ENCODE peak calls at places on chromosomes 13 and 19, in four cellular contexts. K, N, L and F are unnamed samples. For H3K27me3, the result is how much of the 10 kb centered on the place peaks cover.

GRCh38 chr19:33333151-33333550 is 30.8 kb upstream of the CEBPA start:
- DNase-seq in N (no peak), K (no peak), L (no peak), F (no peak)

GRCh38 chr13:51714663-51715168 is 89.2 kb downstream of the DHRS12 start:
- DNase-seq in L (no peak), N (no peak), K (no peak), F (no peak)

GRCh38 chr13:94764576-94765321 is 52.4 kb upstream of the SOX21 start:
- DNase-seq in L (no peak), N (no peak), K (no peak), F (no peak)

GRCh38 chr13:39566216-39566869 is 36.6 kb downstream of the LHFPL6 start:
- DNase-seq in L (no peak), N (no peak), K (no peak), F (no peak)

GRCh38 chr19:38165335-38165734 is 58.7 kb downstream of the DPF1 start:
- DNase-seq in L (no peak), N (no peak), K (no peak), F (peak)

GRCh38 chr13:20118268-20119140 is 42.3 kb downstream of the GJA3 start:
- DNase-seq in N (peak), K (no peak), L (peak), F (peak)

GRCh38 chr19:3708207-3708931 is at the start of gene TJP3:
- DNase-seq in N (no peak), K (no peak), L (no peak), F (peak)

GRCh38 chr13:52615817-52616216 is 26.4 kb upstream of the HNRNPA1L2 start:
- DNase-seq in K (no peak), N (no peak), L (no peak), F (peak)

GRCh38 chr13:21541980-21542379 is 62.0 kb downstream of the MICU2 start:
- DNase-seq in L (no peak), K (no peak), N (no peak), F (no peak)

GRCh38 chr19:1254081-1254527 is 5.7 kb downstream of the MIDN start:
- DNase-seq in L (no peak), K (no peak), N (no peak), F (no peak)

GRCh38 chr19:29785955-29786589 is 25.7 kb upstream of the CCNE1 start:
- DNase-seq in L (peak), N (no peak), K (no peak), F (peak)

GRCh38 chr19:44539236-44539819 is 9.9 kb upstream of the CEACAM20 start:
- DNase-seq in L (no peak), N (no peak), K (no peak), F (no peak)

GRCh38 chr13:109426690-109426990 is 359.7 kb downstream of the IRS2 start:
- DNase-seq in N (no peak), L (no peak), K (no peak), F (no peak)

GRCh38 chr19:45814166-45814780 is 835 bp downstream of the RSPH6A start:
- DNase-seq in N (no peak), L (no peak), K (no peak), F (no peak)

GRCh38 chr13:89748716-89749115 is 1598.8 kb upstream of the MIR17HG start:
- DNase-seq in N (no peak), K (no peak), L (no peak), F (no peak)

GRCh38 chr19:29811125-29812079 is at the start of gene CCNE1:
- DNase-seq in L (peak), K (peak), N (peak), F (peak)

GRCh38 chr19:38511074-38511708 is 77.7 kb downstream of the RYR1 start:
- DNase-seq in N (no peak), L (no peak), K (no peak), F (no peak)

GRCh38 chr13:47896111-47896510 is 105.0 kb downstream of the SUCLA2 start:
- DNase-seq in K (no peak), L (no peak), N (no peak), F (no peak)

GRCh38 chr13:64529874-64530485 is 2700.2 kb downstream of the PCDH9 start:
- DNase-seq in K (no peak), L (peak), N (no peak), F (peak)

GRCh38 chr13:29935309-29935981 is 85.0 kb upstream of the UBL3 start:
- DNase-seq in K (no peak), N (no peak), L (no peak), F (peak)

GRCh38 chr13:102693781-102694180 is 1.1 kb downstream of the METTL21C start:
- DNase-seq in L (no peak), K (no peak), N (no peak), F (no peak)

GRCh38 chr13:33205804-33206221 is 79.7 kb downstream of the STARD13 start:
- DNase-seq in L (no peak), N (no peak), K (no peak), F (peak)

GRCh38 chr19:35015576-35016351 is 14.5 kb upstream of the SCN1B start:
- DNase-seq in N (peak), L (no peak), K (no peak), F (no peak)

GRCh38 chr19:40286674-40287421 is 1.7 kb upstream of the AKT2 start:
- DNase-seq in K (no peak), N (peak), L (no peak), F (no peak)

GRCh38 chr13:99981115-99982020 is at the start of gene ZIC2:
- DNase-seq in L (peak), K (no peak), N (no peak), F (peak)

GRCh38 chr19:49591731-49592485 is 926 bp downstream of the PRR12 start:
- DNase-seq in N (peak), L (peak), K (no peak), F (peak)

GRCh38 chr19:11194657-11195056 is 2.7 kb downstream of the KANK2 start:
- DNase-seq in K (no peak), L (no peak), N (no peak), F (no peak)

GRCh38 chr19:6412111-6412999 is 12.3 kb downstream of the KHSRP start:
- DNase-seq in L (peak), K (no peak), N (no peak), F (peak)

DNA sequence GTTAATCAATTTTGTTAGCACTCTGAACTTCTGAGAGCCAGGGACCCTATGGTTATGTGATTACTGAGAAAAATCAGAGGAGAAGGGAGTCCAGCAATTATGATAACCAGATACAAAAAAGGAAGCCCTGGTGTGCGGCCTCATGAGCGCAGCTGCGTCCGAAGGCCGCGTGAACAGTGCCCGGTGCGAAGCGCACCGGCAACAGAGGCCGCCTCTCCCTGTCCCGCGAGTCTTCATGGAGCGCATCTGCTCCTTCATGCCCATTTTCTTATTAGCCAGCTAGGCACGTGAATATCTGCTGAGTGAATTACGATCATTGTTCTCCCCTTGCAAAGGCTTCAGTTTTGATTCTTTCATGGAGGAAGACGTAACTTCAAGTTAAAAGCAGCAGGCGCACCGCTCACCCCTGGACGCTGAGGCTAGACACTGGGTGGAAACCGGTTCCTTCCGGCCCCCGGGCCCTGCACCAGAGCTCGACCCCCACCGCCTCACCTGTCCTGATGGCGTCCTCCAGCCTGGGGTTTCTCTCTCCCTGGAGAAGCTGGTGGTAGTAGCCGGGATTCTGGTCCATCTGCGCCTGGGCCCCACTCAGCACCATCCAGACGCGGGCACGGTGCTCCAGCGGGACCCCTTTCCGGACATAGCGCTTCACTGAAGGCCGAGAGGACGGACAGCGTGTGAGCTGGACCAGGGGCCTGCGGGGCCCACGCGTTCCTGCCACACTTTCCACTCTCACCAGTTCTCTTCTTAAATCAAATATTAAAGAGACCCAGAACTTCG is 8.9 kb downstream of the GRTP1 start:
- DNase-seq in N (peak), K (no peak), L (no peak), F (no peak)
- H3K27me3 ChIP-seq in N (under half), K (under half), L (under half), F (under half)

GRCh38 chr19:32269831-32270230 is 75.6 kb upstream of the ZNF507 start:
- DNase-seq in N (no peak), K (no peak), L (no peak), F (no peak)

GRCh38 chr19:32265991-32266390 is 79.4 kb upstream of the ZNF507 start:
- DNase-seq in K (no peak), N (no peak), L (peak), F (no peak)

GRCh38 chr19:32266453-32266852 is 79.0 kb upstream of the ZNF507 start:
- DNase-seq in L (no peak), N (no peak), K (no peak), F (no peak)

GRCh38 chr19:32264568-32264967 is 80.8 kb upstream of the ZNF507 start:
- DNase-seq in K (no peak), N (no peak), L (no peak), F (no peak)

GRCh38 chr19:32268381-32268780 is 77.0 kb upstream of the ZNF507 start:
- DNase-seq in L (no peak), K (no peak), N (no peak), F (no peak)
- H3K27me3 ChIP-seq in L (under half), K (under half), N (under half), F (under half)

DNA sequence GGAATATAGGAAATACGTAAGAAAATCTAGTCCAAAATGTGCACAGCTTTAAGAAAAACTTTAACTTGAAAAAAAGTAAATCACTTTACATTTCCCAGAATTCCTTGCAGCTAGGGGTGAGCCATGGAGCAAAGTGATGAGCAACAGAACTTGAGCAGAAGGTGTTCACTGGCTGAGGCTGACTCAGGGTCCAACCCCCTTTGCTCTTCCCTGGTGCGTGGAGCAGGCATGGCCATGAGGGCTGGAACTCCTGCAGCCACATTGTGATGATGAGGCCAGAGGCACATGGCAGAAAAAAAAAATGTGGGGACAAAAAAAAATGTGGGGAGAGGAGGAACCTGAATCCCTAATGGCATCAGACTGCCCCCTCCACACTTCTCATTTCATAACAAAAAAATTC is 9.9 kb upstream of the PLA2G4C start:
- DNase-seq in L (no peak), K (no peak), N (no peak), F (no peak)
- H3K27me3 ChIP-seq in L (under half), K (under half), N (under half), F (under half)

DNA sequence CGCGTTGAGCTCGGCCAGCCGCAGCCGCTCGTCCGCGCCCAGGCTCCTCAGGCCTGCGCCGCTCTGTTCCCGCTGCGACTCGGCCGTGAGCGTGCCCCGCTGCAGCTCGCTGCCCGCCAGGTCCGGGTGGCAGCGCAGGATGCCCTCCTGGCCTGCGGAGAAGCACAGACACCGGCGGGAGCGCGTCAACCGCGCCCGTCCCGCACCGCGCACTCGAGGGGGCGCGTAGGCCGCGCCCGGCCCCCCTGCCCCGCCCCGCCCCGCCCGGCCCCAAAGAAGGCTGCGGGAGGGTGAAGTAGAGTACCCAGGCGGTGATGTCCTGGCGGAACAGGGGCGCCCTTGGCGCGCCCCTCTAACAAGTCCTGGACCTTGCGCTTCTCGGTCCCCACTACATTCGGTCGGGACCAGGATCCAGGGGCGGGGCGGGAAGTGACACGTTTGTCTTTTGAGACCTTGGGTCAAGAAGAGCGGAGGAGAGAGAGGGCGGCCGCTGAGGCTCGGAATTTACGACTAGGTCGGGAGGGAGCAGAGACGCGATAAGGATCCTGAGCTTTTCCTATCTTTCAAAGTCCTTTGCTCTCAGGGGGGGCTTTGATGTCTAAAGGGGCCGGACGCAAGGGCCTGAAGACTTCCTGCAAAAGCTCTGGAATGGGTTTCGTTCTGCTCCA is 9.3 kb upstream of the CDX2 start:
- DNase-seq in K (no peak), N (no peak), L (peak), F (peak)
- H3K27me3 ChIP-seq in K (under half), N (under half), L (half or more), F (half or more)

DNA sequence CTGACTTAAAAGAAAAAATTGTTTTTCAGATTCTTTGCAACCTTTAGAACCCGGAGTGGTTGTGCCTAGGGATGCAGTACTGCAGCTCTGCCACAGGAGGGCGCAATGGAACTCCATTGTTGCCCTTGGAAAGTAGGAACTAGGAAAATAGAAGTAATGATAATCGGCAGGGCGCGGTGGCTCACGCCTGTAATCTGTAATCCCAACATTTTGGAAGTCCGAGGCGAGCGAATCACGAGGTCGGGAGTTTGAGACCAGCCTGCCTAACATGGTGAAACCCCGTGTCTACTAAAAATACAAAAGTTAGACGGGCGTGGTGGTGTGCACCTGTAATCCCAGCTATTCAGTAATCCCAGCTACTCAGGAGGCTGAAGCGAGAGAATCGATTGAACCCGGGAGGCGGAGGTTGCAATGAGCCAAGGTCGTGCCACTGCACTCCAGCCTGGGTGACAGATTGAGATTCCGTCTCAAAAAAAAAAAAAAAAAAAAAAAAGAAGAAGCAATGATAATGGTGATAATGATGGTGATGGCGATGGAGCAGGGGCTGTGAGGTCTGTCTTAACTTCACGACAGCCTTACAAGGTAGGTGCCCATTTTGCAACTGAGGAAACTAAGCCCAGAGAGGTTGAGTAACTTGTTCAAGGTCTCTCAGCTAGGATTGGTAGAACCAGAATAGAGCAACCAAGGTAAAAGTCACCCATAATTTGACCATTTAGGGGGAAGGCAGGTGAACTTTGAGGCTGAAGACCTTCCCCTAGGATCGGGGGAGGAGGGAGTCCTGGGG is 5.5 kb upstream of the ADAMTS10 start:
- DNase-seq in N (peak), L (peak), K (no peak), F (peak)
- H3K27me3 ChIP-seq in N (under half), L (under half), K (under half), F (under half)

GRCh38 chr13:112112534-112113276 is 45.8 kb downstream of the SOX1 start:
- DNase-seq in N (peak), K (no peak), L (peak), F (no peak)
- H3K27me3 ChIP-seq in N (under half), K (under half), L (half or more), F (under half)

DNA sequence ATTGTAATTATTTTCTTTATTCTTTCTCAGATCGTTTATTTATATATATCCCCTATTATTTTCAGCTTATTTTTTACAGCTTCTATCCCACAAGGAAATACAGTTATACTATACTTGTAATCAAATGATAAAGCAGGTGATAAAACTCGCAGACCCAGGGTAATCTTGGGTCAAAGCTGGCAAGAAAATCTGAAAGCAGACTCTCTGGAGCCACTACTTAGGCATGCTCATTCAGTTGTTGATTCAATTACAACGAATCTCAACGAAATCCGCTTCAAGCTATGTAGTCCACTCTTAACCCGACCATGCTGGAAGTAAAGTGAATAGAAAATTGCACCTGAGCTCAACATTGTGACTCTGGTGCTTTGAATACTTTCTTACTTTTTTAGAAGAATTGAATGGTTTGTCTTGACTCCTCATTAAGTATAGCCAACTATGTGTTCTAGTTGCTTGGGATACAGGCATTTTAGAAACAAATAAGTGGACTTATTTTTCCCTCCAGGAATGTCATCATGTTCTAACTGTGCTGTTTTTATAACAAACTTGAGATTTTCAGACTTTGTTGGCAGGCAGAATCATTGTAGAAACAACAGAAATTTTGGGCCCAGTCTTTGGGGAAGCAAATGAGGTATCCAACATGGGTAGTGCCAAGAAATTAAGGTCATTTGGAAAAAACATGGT is 21.4 kb downstream of the ESD start:
- DNase-seq in K (no peak), N (no peak), L (no peak), F (no peak)
- H3K27me3 ChIP-seq in K (under half), N (under half), L (under half), F (under half)

GRCh38 chr13:112970552-112971287 is 1.7 kb downstream of the MCF2L start:
- DNase-seq in N (peak), L (no peak), K (no peak), F (no peak)
- H3K27me3 ChIP-seq in N (under half), L (under half), K (under half), F (under half)

DNA sequence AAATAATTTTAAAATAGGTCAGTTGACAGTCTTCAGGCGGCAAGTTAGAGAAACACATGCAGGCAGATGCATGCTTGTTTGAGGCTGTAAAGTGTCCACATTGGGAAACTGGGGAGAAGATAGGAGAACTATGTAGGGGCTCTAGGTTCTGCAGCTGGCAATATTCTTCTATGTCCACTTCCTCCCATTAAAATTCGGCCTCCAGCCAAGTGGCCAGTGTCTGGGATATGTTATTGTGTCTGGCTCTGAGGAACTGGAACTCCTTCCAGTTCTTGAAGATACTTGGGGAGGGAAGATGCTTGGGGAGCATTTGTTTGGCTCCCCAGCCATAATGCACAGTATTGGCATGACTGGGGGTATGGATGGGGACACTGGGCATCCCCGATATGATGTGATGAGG is 20.9 kb upstream of the KLF2 start:
- DNase-seq in N (no peak), L (no peak), K (no peak), F (no peak)
- H3K27me3 ChIP-seq in N (under half), L (under half), K (under half), F (under half)